ENCODE peak calls at places on chromosomes 7 and 10, in four cellular contexts. T is GM23338, X is HCT116, Z is HepG2. L is an unnamed sample.
A peak's percentile ranks its signal among the peaks of the same experiment; 100 is the strongest.

GRCh38 chr10:76303682-76304316 is 872.4 kb downstream of the LRMDA start:
- ATAC-seq in T (peak; percentile 100), X (peak; percentile 92), Z (peak; percentile 99), L (peak; percentile 89)

GRCh38 chr10:131943021-131943814 is 38.5 kb downstream of the BNIP3 start:
- ATAC-seq in T (peak; percentile 98), X (peak; percentile 83), Z (peak; percentile 96), L (no peak)

GRCh38 chr7:1095621-1096155 is 7.8 kb downstream of the GPER1 start:
- ATAC-seq in T (no peak), X (no peak), Z (no peak), L (peak; percentile 67)

GRCh38 chr7:8274589-8274988 is 12.6 kb upstream of the ICA1 start:
- ATAC-seq in T (no peak), X (no peak), Z (no peak), L (no peak)

GRCh38 chr7:100137851-100138760 is 10.6 kb upstream of the LAMTOR4 start:
- ATAC-seq in T (no peak), X (no peak), Z (no peak), L (no peak)

GRCh38 chr7:70460066-70460465 is 671.9 kb upstream of the GALNT17 start:
- ATAC-seq in T (no peak), X (no peak), Z (no peak), L (no peak)

GRCh38 chr7:749121-749520 is 22.0 kb upstream of the PRKAR1B start:
- ATAC-seq in T (no peak), X (no peak), Z (no peak), L (peak; percentile 79)

GRCh38 chr7:1920266-1920681 is 250.2 kb downstream of the ELFN1 start:
- ATAC-seq in T (no peak), X (no peak), Z (no peak), L (no peak)

GRCh38 chr10:71301371-71301916 is 17.6 kb upstream of the SLC29A3 start:
- ATAC-seq in T (no peak), X (no peak), Z (no peak), L (no peak)

GRCh38 chr7:151689196-151689971 is 169.7 kb upstream of the RHEB start:
- ATAC-seq in T (no peak), X (no peak), Z (no peak), L (no peak)

GRCh38 chr7:93146465-93147127 is 1.6 kb downstream of the SAMD9L start:
- ATAC-seq in T (peak; percentile 31), X (no peak), Z (no peak), L (no peak)

GRCh38 chr7:82655965-82656364 is 212.4 kb upstream of the CACNA2D1 start:
- ATAC-seq in T (no peak), X (no peak), Z (no peak), L (no peak)

GRCh38 chr10:10361486-10361885 is 656.2 kb upstream of the CELF2 start:
- ATAC-seq in T (peak; percentile 97), X (no peak), Z (no peak), L (no peak)

GRCh38 chr10:118910702-118911101 is 118.8 kb upstream of the NANOS1 start:
- ATAC-seq in T (no peak), X (peak; percentile 12), Z (no peak), L (no peak)
- TF ChIP-seq POLR2AphosphoS5 in T (no peak), X (no peak), Z (no peak), L (no peak)

GRCh38 chr7:16402084-16402483 is 19.3 kb downstream of the CRPPA start:
- ATAC-seq in T (no peak), X (no peak), Z (no peak), L (no peak)
- TF ChIP-seq POLR2AphosphoS5 in T (no peak), X (no peak), Z (no peak), L (no peak)

GRCh38 chr10:52318136-52318810 is 4.2 kb downstream of the DKK1 start:
- ATAC-seq in T (no peak), X (peak; percentile 1), Z (no peak), L (no peak)

GRCh38 chr10:52316500-52316899 is 2.4 kb downstream of the DKK1 start:
- ATAC-seq in T (no peak), X (no peak), Z (no peak), L (no peak)

GRCh38 chr10:52319926-52320325 is 5.8 kb downstream of the DKK1 start:
- ATAC-seq in T (no peak), X (no peak), Z (no peak), L (no peak)

GRCh38 chr10:52316005-52316404 is 1.9 kb downstream of the DKK1 start:
- ATAC-seq in T (no peak), X (no peak), Z (no peak), L (no peak)

DNA sequence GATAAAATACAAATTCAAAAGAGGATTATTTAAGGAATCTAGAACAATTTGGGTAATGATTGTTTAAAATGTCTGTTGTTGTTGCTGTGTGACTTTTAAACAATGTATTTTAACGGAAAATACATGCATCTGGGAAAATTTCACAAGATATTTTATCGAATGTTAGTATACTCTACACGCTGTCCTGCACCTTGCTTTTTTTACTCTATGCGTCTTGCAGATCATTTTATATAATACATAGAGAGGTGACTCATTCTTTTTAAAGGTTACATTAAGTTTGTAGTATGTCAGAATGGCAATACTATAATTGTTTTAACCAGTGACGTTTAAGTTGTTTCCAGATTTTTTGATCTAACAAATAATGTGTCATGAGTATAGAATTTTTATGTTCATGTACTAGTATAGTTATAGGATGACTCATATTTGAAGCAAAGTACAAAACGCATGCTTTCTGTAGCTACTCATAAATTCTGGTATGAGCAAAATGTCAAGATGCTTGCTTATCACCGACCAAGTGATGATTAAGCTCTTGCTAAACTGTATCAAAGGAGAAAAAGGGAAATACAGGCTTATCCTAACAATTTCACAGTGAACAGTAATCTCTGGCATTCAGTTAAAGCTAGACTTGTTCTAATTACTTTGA is 4.9 kb downstream of the DKK1 start:
- ATAC-seq in T (no peak), X (peak; percentile 58), Z (no peak), L (no peak)
- TF ChIP-seq POLR2AphosphoS5 in T (no peak), X (peak; percentile 62), Z (no peak), L (no peak)

DNA sequence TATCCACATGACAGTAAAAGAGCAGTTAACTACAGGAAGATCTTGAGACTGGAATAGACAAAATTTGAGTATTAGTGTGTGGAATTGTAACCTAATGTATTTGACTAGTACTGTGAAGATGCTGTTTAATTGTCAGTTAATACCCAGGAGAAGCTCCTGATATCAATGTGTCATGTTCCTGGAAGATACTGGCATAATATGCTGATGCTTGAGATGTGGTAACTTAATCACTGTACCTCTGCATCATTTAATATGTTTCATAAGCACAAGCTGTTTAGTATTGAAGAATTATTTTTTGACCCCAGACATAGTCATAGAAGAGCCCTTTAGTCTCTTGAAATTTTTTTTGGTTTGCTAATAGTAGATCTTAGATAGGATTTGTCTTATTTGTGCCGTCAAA is 15.4 kb downstream of the CCSER2 start:
- ATAC-seq in T (no peak), X (no peak), Z (no peak), L (no peak)
- TF ChIP-seq POLR2AphosphoS5 in T (no peak), X (no peak), Z (no peak), L (no peak)

GRCh38 chr7:55532150-55532917 is 40.0 kb downstream of the VOPP1 start:
- ATAC-seq in T (no peak), X (no peak), Z (no peak), L (no peak)
- TF ChIP-seq POLR2AphosphoS5 in T (no peak), X (no peak), Z (no peak), L (no peak)

DNA sequence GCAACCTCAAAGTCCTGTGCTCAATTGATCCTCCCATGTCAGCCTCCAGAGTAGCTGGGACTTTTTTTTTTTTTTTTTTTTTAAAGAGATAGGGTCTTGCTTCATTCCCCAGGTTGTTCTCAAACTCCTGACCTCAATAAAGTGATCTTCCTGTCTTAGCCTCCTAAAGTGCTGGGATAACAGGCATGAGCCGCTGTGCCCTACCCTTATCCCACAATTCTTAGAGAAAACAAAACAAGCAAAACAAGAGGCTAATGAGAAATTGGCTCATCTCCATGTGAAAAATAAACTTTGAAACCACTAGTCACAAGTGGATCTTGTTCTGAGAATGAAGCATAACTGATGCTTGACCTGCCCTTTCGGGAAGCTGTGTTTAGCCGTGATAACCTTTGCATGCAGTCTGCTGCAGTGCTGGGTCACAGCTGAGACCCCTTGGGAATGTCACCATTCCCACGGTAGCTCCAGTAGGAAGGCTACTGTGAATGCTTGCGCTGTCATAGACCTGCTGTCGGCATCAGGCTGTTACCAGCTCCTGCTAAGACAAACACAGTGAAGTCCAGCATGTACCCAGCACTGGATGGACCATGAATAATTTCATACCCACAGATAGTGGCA is 290.7 kb upstream of the KIAA1217 start:
- ATAC-seq in T (no peak), X (no peak), Z (no peak), L (peak; percentile 52)
- TF ChIP-seq POLR2AphosphoS5 in T (no peak), X (no peak), Z (no peak), L (no peak)

GRCh38 chr7:143131777-143132176 is at the start of gene PIP:
- ATAC-seq in T (no peak), X (no peak), Z (no peak), L (no peak)

GRCh38 chr7:143129051-143129450 is 2.8 kb upstream of the PIP start:
- ATAC-seq in T (no peak), X (no peak), Z (no peak), L (no peak)

GRCh38 chr7:143126146-143126545 is 5.7 kb upstream of the PIP start:
- ATAC-seq in T (no peak), X (no peak), Z (no peak), L (no peak)

GRCh38 chr7:143129477-143129876 is 2.4 kb upstream of the PIP start:
- ATAC-seq in T (no peak), X (no peak), Z (no peak), L (no peak)

GRCh38 chr7:143130541-143130940 is 1.3 kb upstream of the PIP start:
- ATAC-seq in T (no peak), X (no peak), Z (no peak), L (no peak)
- TF ChIP-seq POLR2AphosphoS5 in T (no peak), X (no peak), Z (no peak), L (no peak)

DNA sequence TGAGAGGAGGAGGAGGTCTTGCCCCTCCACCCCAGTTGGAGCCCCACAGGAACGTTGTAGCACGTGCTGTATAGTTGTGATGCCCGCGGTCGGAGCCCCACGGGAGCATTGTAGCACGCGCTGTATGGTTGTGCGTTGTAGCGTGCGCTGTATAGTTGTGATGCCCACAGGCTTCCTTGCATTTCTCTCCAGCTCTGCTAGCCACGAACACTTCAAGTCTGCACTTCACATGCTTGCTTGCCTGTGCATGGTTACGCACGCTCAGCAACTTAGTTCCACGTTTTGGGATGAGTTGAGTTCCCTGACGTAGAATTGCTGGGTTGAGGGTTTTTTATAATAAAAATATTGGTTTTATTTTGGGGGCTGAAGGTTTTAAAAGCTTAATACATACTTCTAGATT is 41.6 kb downstream of the DNAJB6 start:
- ATAC-seq in T (no peak), X (no peak), Z (no peak), L (no peak)
- TF ChIP-seq POLR2AphosphoS5 in T (no peak), X (no peak), Z (no peak), L (no peak)

GRCh38 chr10:63156236-63156635 is 23.1 kb downstream of the NRBF2 start:
- ATAC-seq in T (no peak), X (no peak), Z (no peak), L (no peak)
- TF ChIP-seq POLR2AphosphoS5 in T (no peak), X (no peak), Z (no peak), L (no peak)